ENCODE peak calls at places on chromosomes 5 and 9, in eight cellular contexts. L is fibroblast of lung; F is effector memory CD4-positive, alpha-beta T cell; A is dorsolateral prefrontal cortex; O is right cardiac atrium; D is breast epithelium; I is adrenal gland; N is K562. R is an unnamed sample.

GRCh38 chr5:165360366-165361142 is 1855.1 kb downstream of the MAT2B start:
- DNase-seq in L (no peak), F (no peak), A (no peak), O (no peak), D (no peak), I (no peak), N (no peak), R (no peak)

GRCh38 chr5:34511915-34512314 is 144.2 kb upstream of the RAI14 start:
- DNase-seq in L (no peak), F (no peak), A (no peak), O (peak), D (no peak), I (no peak), N (no peak), R (no peak)

GRCh38 chr9:92650839-92651621 is 18.9 kb downstream of the IPPK start:
- DNase-seq in L (peak), F (no peak), A (no peak), O (peak), D (peak), I (no peak), N (no peak), R (no peak)

GRCh38 chr5:96340357-96340756 is 92.7 kb downstream of the PCSK1 start:
- DNase-seq in L (peak), F (no peak), A (no peak), O (no peak), D (no peak), I (no peak), N (no peak), R (no peak)

GRCh38 chr9:122827759-122828090 is 663 bp downstream of the PDCL start:
- DNase-seq in L (peak), F (no peak), A (no peak), O (no peak), D (no peak), I (no peak), N (peak), R (no peak)

GRCh38 chr5:145479862-145480261 is 355.3 kb downstream of the PRELID2 start:
- DNase-seq in L (peak), F (no peak), A (no peak), O (no peak), D (no peak), I (no peak), N (no peak), R (no peak)

GRCh38 chr5:5900350-5900749 is 477.9 kb downstream of the ICE1 start:
- DNase-seq in L (no peak), F (no peak), A (no peak), O (no peak), D (no peak), I (no peak), N (no peak), R (no peak)

GRCh38 chr5:132773601-132774355 is 3.3 kb downstream of the SEPTIN8 start:
- DNase-seq in L (no peak), F (no peak), A (no peak), O (no peak), D (no peak), I (no peak), N (peak), R (no peak)

GRCh38 chr9:99300103-99300439 is 78.0 kb downstream of the SEC61B start:
- DNase-seq in L (no peak), F (no peak), A (no peak), O (no peak), D (no peak), I (no peak), N (no peak), R (no peak)

GRCh38 chr9:99605016-99605743 is 216.5 kb upstream of the NR4A3 start:
- DNase-seq in L (no peak), F (no peak), A (no peak), O (no peak), D (no peak), I (no peak), N (no peak), R (no peak)

GRCh38 chr9:106877345-106877744 is 14.4 kb downstream of the ZNF462 start:
- DNase-seq in L (no peak), F (no peak), A (no peak), O (peak), D (no peak), I (no peak), N (no peak), R (no peak)

GRCh38 chr5:5906778-5907177 is 471.6 kb downstream of the MED10 start:
- DNase-seq in L (no peak), F (no peak), A (no peak), O (no peak), D (no peak), I (no peak), N (no peak), R (no peak)

GRCh38 chr5:170413897-170414296 is 24.7 kb upstream of the KCNMB1 start:
- DNase-seq in L (no peak), F (no peak), A (no peak), O (no peak), D (no peak), I (no peak), N (no peak), R (no peak)

GRCh38 chr9:38386319-38386895 is 6.1 kb upstream of the ALDH1B1 start:
- DNase-seq in L (no peak), F (no peak), A (no peak), O (no peak), D (no peak), I (no peak), N (no peak), R (no peak)

GRCh38 chr9:114218264-114219120 is 63.2 kb downstream of the COL27A1 start:
- DNase-seq in L (no peak), F (no peak), A (no peak), O (no peak), D (no peak), I (no peak), N (no peak), R (no peak)

GRCh38 chr5:127758884-127759283 is 55.7 kb downstream of the CCDC192 start:
- DNase-seq in L (peak), F (no peak), A (no peak), O (no peak), D (no peak), I (no peak), N (no peak), R (no peak)

GRCh38 chr9:76297721-76298239 is 96.4 kb downstream of the RFK start:
- DNase-seq in L (peak), F (no peak), A (no peak), O (peak), D (no peak), I (peak), N (no peak), R (no peak)

GRCh38 chr9:37428345-37428744 is 5.8 kb downstream of the GRHPR start:
- DNase-seq in L (no peak), F (no peak), A (no peak), O (no peak), D (no peak), I (no peak), N (no peak), R (no peak)

GRCh38 chr9:24041294-24041693 is 215.3 kb upstream of the ELAVL2 start:
- DNase-seq in L (peak), F (no peak), A (no peak), O (no peak), D (no peak), I (no peak), N (no peak), R (no peak)

GRCh38 chr9:35406183-35406959 is 83.5 kb upstream of the RUSC2 start:
- DNase-seq in L (no peak), F (no peak), A (no peak), O (peak), D (no peak), I (peak), N (peak), R (peak)

GRCh38 chr9:124769451-124770358 is 1.4 kb downstream of the NR6A1 start:
- DNase-seq in L (no peak), F (no peak), A (no peak), O (peak), D (no peak), I (no peak), N (peak), R (no peak)

GRCh38 chr5:2000591-2000990 is 117.9 kb upstream of the IRX4 start:
- DNase-seq in L (no peak), F (no peak), A (no peak), O (no peak), D (no peak), I (no peak), N (no peak), R (no peak)

GRCh38 chr9:127935765-127936221 is 1.9 kb downstream of the DPM2 start:
- DNase-seq in L (peak), F (no peak), A (no peak), O (no peak), D (no peak), I (no peak), N (peak), R (no peak)

GRCh38 chr5:134174841-134175839 is 1.6 kb downstream of the SKP1 start:
- DNase-seq in L (peak), F (no peak), A (no peak), O (no peak), D (no peak), I (no peak), N (peak), R (no peak)

GRCh38 chr5:6833406-6833805 is 120.2 kb downstream of the TENT4A start:
- DNase-seq in L (no peak), F (no peak), A (no peak), O (no peak), D (no peak), I (no peak), N (no peak), R (no peak)

GRCh38 chr5:35622974-35623373 is 5.3 kb downstream of the SPEF2 start:
- DNase-seq in L (no peak), F (no peak), A (no peak), O (no peak), D (no peak), I (no peak), N (no peak), R (no peak)

GRCh38 chr5:68740204-68740910 is 353.5 kb upstream of the SLC30A5 start:
- DNase-seq in L (no peak), F (no peak), A (no peak), O (no peak), D (no peak), I (no peak), N (no peak), R (no peak)

GRCh38 chr9:113654605-113655193 is 191.2 kb downstream of the RGS3 start:
- DNase-seq in L (peak), F (no peak), A (no peak), O (peak), D (peak), I (peak), N (no peak), R (no peak)

GRCh38 chr5:153827407-153827806 is 211.3 kb downstream of the FAM114A2 start:
- DNase-seq in L (no peak), F (no peak), A (no peak), O (no peak), D (no peak), I (no peak), N (no peak), R (no peak)

GRCh38 chr5:123681061-123681460 is 169.1 kb downstream of the CSNK1G3 start:
- DNase-seq in L (no peak), F (no peak), A (no peak), O (no peak), D (no peak), I (no peak), N (no peak), R (no peak)

GRCh38 chr9:104094534-104095020 is 468 bp downstream of the SMC2 start:
- DNase-seq in L (peak), F (no peak), A (no peak), O (no peak), D (no peak), I (no peak), N (peak), R (no peak)

GRCh38 chr5:95759634-95760033 is 28.5 kb downstream of the RHOBTB3 start:
- DNase-seq in L (peak), F (no peak), A (no peak), O (no peak), D (no peak), I (no peak), N (no peak), R (no peak)

GRCh38 chr9:2663486-2663885 is 41.9 kb downstream of the VLDLR start:
- DNase-seq in L (no peak), F (no peak), A (no peak), O (no peak), D (no peak), I (no peak), N (no peak), R (no peak)

GRCh38 chr5:178866946-178867345 is 7.2 kb downstream of the ZNF354B start:
- DNase-seq in L (no peak), F (no peak), A (no peak), O (no peak), D (no peak), I (no peak), N (no peak), R (no peak)

DNA sequence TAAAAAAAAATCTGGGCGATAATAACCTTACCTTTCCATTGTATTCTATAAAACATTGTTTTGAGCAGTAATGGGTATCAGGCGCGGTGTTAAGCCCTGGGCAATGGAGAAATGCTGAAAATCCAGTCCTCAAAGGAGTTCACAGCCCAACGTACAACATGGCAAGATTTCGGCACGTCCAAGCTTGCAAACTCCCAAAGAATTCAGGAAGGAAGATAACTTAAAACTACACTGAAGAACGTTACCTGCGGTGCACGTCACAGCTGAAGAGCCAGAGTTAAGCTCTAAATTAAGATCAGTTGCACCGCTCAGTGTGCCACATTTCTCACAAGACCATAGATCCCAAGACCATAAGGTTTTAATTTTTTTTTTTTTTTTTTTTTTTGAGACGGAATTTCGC is 942 bp downstream of the ALDH7A1 start:
- DNase-seq in L (peak), F (no peak), A (no peak), O (no peak), D (no peak), I (no peak), N (no peak), R (no peak)
- H3K4me3 ChIP-seq in L (peak), F (no peak), A (peak), O (peak), D (peak), I (no peak), N (no peak), R (no peak)

GRCh38 chr9:120481248-120481647 is 98.7 kb downstream of the CDK5RAP2 start:
- DNase-seq in L (peak), F (no peak), A (no peak), O (no peak), D (no peak), I (no peak), N (no peak), R (no peak)
- H3K27ac ChIP-seq in L (no peak), F (no peak), A (no peak), O (peak), D (no peak), I (no peak), N (no peak), R (no peak)

DNA sequence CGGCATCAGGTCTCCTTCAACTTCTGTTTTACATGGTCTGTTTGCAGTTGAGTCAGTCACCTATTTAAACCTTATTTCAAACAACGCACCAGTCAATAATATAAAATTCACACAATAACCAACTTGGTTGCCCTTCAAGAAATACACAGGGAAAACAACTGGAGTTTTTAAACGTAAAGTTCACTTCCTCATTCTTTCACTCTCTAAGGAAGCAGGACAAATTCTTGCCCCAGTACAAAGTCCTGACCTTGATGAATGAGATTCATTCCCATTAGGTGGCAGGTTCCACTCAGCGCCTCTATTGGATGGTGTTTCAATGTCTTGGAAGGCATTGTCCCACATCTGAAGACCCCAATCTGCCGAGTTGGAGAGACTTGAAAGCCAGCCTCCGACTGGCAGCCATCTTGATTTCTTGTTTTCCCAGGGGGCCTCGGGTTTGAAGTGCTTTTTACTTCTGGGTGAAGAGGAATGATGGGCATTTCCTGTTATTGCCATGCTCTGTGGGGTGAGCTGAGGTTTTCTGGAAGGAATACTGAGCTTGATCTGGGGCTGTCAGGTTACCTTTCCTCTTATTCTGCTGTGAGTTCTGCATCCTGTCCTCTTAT is 105.0 kb downstream of the ACER2 start:
- DNase-seq in L (no peak), F (no peak), A (no peak), O (no peak), D (no peak), I (no peak), N (no peak), R (no peak)
- H3K4me3 ChIP-seq in L (no peak), F (no peak), A (no peak), O (no peak), D (no peak), I (no peak), N (no peak), R (no peak)

DNA sequence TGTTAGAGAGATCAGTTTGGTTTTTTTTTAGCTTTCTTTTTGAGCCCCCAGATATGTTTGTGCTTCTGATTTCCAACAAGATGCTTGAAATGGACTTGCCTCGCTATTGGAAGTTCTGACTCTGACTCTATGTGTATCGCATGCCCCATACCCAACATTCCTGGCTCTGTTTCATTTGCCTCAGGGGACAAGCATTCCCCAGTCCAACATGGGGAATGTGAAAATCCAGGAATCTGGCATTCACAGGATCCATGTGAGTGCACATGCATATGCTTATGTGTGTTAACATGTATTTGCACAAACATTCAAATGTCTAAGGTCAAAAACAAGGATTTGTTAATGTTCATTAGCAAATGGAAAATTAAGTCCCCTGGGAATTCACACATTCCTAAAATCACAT is 233.9 kb downstream of the TLR4 start:
- DNase-seq in L (peak), F (no peak), A (no peak), O (no peak), D (no peak), I (no peak), N (no peak), R (no peak)
- H3K27ac ChIP-seq in L (no peak), F (no peak), A (no peak), O (no peak), D (no peak), I (no peak), N (no peak), R (no peak)

GRCh38 chr5:116686438-116686837 is 111.8 kb upstream of the SEMA6A start:
- DNase-seq in L (no peak), F (no peak), A (no peak), O (no peak), D (no peak), I (no peak), N (no peak), R (no peak)

GRCh38 chr5:116685069-116685468 is 110.4 kb upstream of the SEMA6A start:
- DNase-seq in L (no peak), F (no peak), A (no peak), O (no peak), D (no peak), I (no peak), N (no peak), R (no peak)

GRCh38 chr5:116681334-116682013 is 106.9 kb upstream of the SEMA6A start:
- DNase-seq in L (no peak), F (no peak), A (no peak), O (no peak), D (no peak), I (no peak), N (no peak), R (no peak)

GRCh38 chr5:116685931-116686330 is 111.3 kb upstream of the SEMA6A start:
- DNase-seq in L (no peak), F (no peak), A (no peak), O (no peak), D (no peak), I (no peak), N (no peak), R (no peak)
- H3K4me3 ChIP-seq in L (no peak), F (no peak), A (no peak), O (no peak), D (no peak), I (no peak), N (no peak), R (no peak)

GRCh38 chr5:139639619-139640431 is 8.3 kb upstream of the CXXC5 start:
- DNase-seq in L (no peak), F (no peak), A (no peak), O (peak), D (no peak), I (peak), N (no peak), R (no peak)
- H3K27ac ChIP-seq in L (no peak), F (no peak), A (no peak), O (no peak), D (peak), I (no peak), N (no peak), R (no peak)